ENCODE peak calls at places on chromosomes 7 and 10, in seven cellular contexts. C is right lobe of liver, Q is astrocyte of the cerebellum, V is fibroblast of mammary gland, M is left lung, Z is MM.1S, N is foreskin fibroblast. A is an unnamed sample.
A peak's percentile ranks its signal among the peaks of the same experiment; 100 is the strongest.

GRCh38 chr7:14836006-14836405 is 66.5 kb downstream of the DGKB start:
- DNase-seq in Z (no peak), V (no peak), N (no peak), M (no peak), Q (no peak), C (no peak), A (no peak)

GRCh38 chr10:97704341-97704740 is 9.2 kb upstream of the MARVELD1 start:
- DNase-seq in Z (no peak), N (no peak), C (no peak), Q (no peak), M (no peak), V (no peak), A (no peak)

GRCh38 chr10:78672898-78673297 is 395.9 kb upstream of the ZMIZ1 start:
- DNase-seq in Q (no peak), M (no peak), N (peak; percentile 16), C (no peak), Z (no peak), V (peak; percentile 61), A (peak; percentile 56)

GRCh38 chr10:97534746-97535367 is 36.1 kb downstream of the UBTD1 start:
- DNase-seq in Q (no peak), C (no peak), M (no peak), Z (peak; percentile 22), N (no peak), V (peak; percentile 38), A (no peak)

GRCh38 chr10:79068203-79068561 is 584 bp upstream of the ZMIZ1 start:
- DNase-seq in Z (no peak), M (peak; percentile 84), N (no peak), Q (no peak), V (no peak), C (no peak), A (no peak)

GRCh38 chr10:3757638-3758490 is 27.1 kb downstream of the KLF6 start:
- DNase-seq in Z (peak; percentile 88), Q (no peak), C (no peak), N (no peak), M (peak; percentile 75), V (no peak), A (peak; percentile 79)

GRCh38 chr7:67523706-67524105 is 527.1 kb downstream of the TYW1 start:
- DNase-seq in Q (no peak), M (no peak), C (no peak), Z (no peak), V (no peak), N (no peak), A (no peak)

GRCh38 chr10:43128958-43129706 is 9.1 kb upstream of the CSGALNACT2 start:
- DNase-seq in Z (peak; percentile 72), N (peak; percentile 96), V (peak; percentile 96), C (no peak), M (no peak), Q (peak; percentile 87), A (peak; percentile 56)

GRCh38 chr7:137919987-137920386 is 73.2 kb upstream of the DGKI start:
- DNase-seq in V (no peak), M (no peak), Q (no peak), Z (no peak), C (no peak), N (no peak), A (no peak)

GRCh38 chr7:55552320-55553086 is 19.8 kb downstream of the VOPP1 start:
- DNase-seq in Q (peak; percentile 82), C (no peak), N (peak; percentile 38), V (peak; percentile 75), M (no peak), Z (peak; percentile 43), A (no peak)

GRCh38 chr10:20330246-20330645 is 514.0 kb downstream of the PLXDC2 start:
- DNase-seq in Q (no peak), C (no peak), N (no peak), Z (no peak), M (no peak), V (no peak), A (no peak)

GRCh38 chr10:4848341-4849041 is 22.5 kb downstream of the AKR1E2 start:
- DNase-seq in C (no peak), Z (no peak), M (no peak), N (no peak), Q (no peak), V (no peak), A (no peak)

GRCh38 chr10:132570265-132570664 is 32.7 kb downstream of the INPP5A start:
- DNase-seq in V (no peak), M (no peak), Z (no peak), C (no peak), N (no peak), Q (no peak), A (no peak)

GRCh38 chr10:33807527-33808377 is 473.3 kb upstream of the NRP1 start:
- DNase-seq in C (no peak), Z (no peak), N (no peak), M (no peak), V (no peak), Q (no peak), A (no peak)

GRCh38 chr10:114526112-114526496 is 121.8 kb upstream of the AFAP1L2 start:
- DNase-seq in Z (peak; percentile 72), M (no peak), Q (peak; percentile 51), N (no peak), C (no peak), V (peak; percentile 28), A (no peak)

GRCh38 chr10:87093461-87094372 is 926 bp downstream of the GLUD1 start:
- DNase-seq in C (peak; percentile 70), V (peak; percentile 35), M (peak; percentile 89), Z (peak; percentile 77), Q (no peak), N (peak; percentile 35), A (no peak)

GRCh38 chr7:102115181-102115580 is 171.5 kb upstream of the SH2B2 start:
- DNase-seq in V (no peak), N (no peak), C (no peak), Z (no peak), M (no peak), Q (no peak), A (no peak)

GRCh38 chr10:58237014-58237830 is 30.5 kb downstream of the IPMK start:
- DNase-seq in C (no peak), Z (no peak), N (peak; percentile 76), M (no peak), Q (peak; percentile 86), V (peak; percentile 89), A (peak; percentile 93)

GRCh38 chr7:94980418-94981142 is 73.2 kb downstream of the PPP1R9A start:
- DNase-seq in Q (no peak), N (no peak), M (no peak), C (no peak), Z (no peak), V (peak; percentile 4), A (no peak)

GRCh38 chr7:117741962-117742361 is 131.3 kb downstream of the CTTNBP2 start:
- DNase-seq in M (no peak), V (peak; percentile 16), Q (no peak), Z (no peak), N (no peak), C (no peak), A (no peak)

GRCh38 chr7:47502240-47502877 is 79.6 kb downstream of the TNS3 start:
- DNase-seq in M (no peak), C (no peak), V (no peak), Q (no peak), Z (no peak), N (no peak), A (no peak)

GRCh38 chr7:159144756-159145543 is at the start of gene VIPR2:
- DNase-seq in N (no peak), C (no peak), V (no peak), M (no peak), Z (no peak), Q (no peak), A (no peak)

GRCh38 chr10:80200259-80200658 is 5.1 kb downstream of the ANXA11 start:
- DNase-seq in N (no peak), V (no peak), Q (no peak), C (no peak), Z (no peak), M (no peak), A (no peak)

GRCh38 chr7:105012503-105013282 is 1.3 kb upstream of the KMT2E start:
- DNase-seq in Q (peak; percentile 94), C (peak; percentile 100), V (peak; percentile 97), N (peak; percentile 99), M (peak; percentile 100), Z (peak; percentile 98), A (peak; percentile 70)

GRCh38 chr7:43385856-43386255 is 197.1 kb upstream of the STK17A start:
- DNase-seq in Z (no peak), Q (no peak), N (peak; percentile 7), V (peak; percentile 33), C (no peak), M (no peak), A (no peak)

GRCh38 chr10:29926649-29927048 is 132.7 kb downstream of the JCAD start:
- DNase-seq in N (peak; percentile 41), M (no peak), Q (peak; percentile 90), V (peak; percentile 80), C (no peak), Z (no peak), A (no peak)
- TF ChIP-seq CTCF in N (peak; percentile 77), M (peak; percentile 34), Q (peak; percentile 81), V (peak; percentile 84), C (peak; percentile 67), Z (no peak), A (peak; percentile 84)

GRCh38 chr10:101843032-101843991 is at the start of gene KCNIP2:
- DNase-seq in Z (no peak), C (peak; percentile 37), Q (no peak), N (no peak), V (no peak), M (peak; percentile 87), A (no peak)
- H3K4me3 ChIP-seq in Z (no peak within 1 kb of the TSS), C (peak within 1 kb of the TSS; percentile 36), Q (no peak within 1 kb of the TSS), N (no peak within 1 kb of the TSS), V (no peak within 1 kb of the TSS), M (peak within 1 kb of the TSS; percentile 31), A (peak within 1 kb of the TSS; percentile 44)

DNA sequence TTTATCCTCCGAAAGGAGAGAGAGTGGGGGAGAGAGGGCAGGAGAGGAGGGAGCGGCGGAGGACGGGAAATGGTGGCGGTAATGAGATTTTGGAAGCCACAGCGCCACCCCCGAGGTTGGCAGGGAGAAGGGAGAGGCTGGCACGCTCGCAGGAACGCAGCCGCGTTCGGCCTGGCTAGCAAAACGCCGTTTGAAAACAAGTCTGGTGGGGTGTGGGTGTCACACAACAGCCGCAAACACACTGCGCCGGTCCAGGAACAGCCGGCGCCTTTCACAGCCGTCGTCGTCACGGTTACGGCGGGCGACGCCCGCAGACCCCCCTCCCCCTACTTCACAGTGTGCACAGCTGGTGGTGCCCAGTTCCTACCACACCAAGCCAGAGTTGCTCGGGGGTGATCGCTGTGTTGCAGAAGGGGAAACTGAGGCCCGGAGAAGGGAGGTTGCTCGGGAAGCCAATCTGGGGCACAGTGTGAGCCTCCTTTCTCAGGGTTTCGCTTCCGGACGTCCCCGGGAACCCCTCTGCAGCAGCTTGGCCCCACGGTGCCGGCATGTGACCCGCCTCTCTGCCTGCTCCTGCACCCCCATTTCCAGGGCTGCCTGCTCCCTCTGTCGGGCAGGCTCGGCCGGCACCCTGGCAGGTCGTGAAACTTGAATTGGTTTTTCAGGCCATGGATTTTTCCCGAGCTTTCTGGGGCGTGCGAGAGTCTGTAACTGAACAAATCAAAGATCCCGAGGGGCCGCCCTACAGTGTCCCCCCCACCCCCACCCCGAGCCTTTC is 57.8 kb downstream of the UNCX start:
- DNase-seq in Z (no peak), Q (no peak), M (peak; percentile 62), C (peak; percentile 19), V (peak; percentile 5), N (peak; percentile 21), A (no peak)
- TF ChIP-seq CTCF in Z (no peak), Q (peak; percentile 18), M (no peak), C (no peak), V (no peak), N (peak; percentile 26), A (no peak)

DNA sequence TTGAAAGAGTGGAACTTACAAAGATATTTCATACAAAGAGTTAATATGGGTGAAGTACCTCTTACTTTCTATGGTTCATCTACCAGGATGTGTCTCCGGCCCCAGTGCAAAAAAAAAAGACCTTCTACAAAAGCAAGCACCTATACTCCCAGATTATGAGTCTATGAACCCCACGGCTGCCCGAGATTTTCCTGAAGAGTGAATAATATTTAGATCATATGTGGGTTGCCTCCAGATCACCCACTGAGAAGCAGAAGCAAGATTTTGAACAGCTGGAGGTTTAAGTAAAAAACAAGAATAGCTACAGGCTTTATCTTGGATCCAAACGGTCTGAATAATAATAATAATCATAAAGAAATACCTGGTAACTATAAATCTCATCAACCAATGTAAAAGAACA is 207.7 kb downstream of the SKAP2 start:
- DNase-seq in Q (no peak), M (no peak), N (no peak), Z (no peak), V (no peak), C (no peak), A (no peak)
- H3K4me3 ChIP-seq in Q (no peak overlapping the region), M (no peak overlapping the region), N (no peak overlapping the region), Z (no peak overlapping the region), V (no peak overlapping the region), C (no peak overlapping the region), A (no peak overlapping the region)